ENCODE peak calls at places on chromosomes 16 and 17, in five cellular contexts. One of them, this sample, is unnamed.

GRCh38 chr16:82741073-82741615 is 114.4 kb downstream of the CDH13 start:
- DNase-seq in lung: no peak
- DNase-seq in H1: no peak
- DNase-seq in GM12865: no peak
- DNase-seq in GM12864: no peak
- DNase-seq in this sample: peak; percentile 52

GRCh38 chr16:64969221-64969620 is 152.6 kb downstream of the CDH11 start:
- DNase-seq in lung: no peak
- DNase-seq in H1: no peak
- DNase-seq in GM12865: no peak
- DNase-seq in GM12864: no peak
- DNase-seq in this sample: no peak

GRCh38 chr16:11361751-11362742 is 16.8 kb downstream of the RMI2 start:
- DNase-seq in lung: no peak
- DNase-seq in H1: no peak
- DNase-seq in GM12865: peak; percentile 70
- DNase-seq in GM12864: no peak
- DNase-seq in this sample: no peak

GRCh38 chr17:48544356-48545021 is 420 bp downstream of the HOXB2 start:
- DNase-seq in lung: peak; percentile 74
- DNase-seq in H1: no peak
- DNase-seq in GM12865: no peak
- DNase-seq in GM12864: no peak
- DNase-seq in this sample: no peak

GRCh38 chr17:48239603-48239995 is 132.0 kb downstream of the SNX11 start:
- DNase-seq in lung: no peak
- DNase-seq in H1: no peak
- DNase-seq in GM12865: no peak
- DNase-seq in GM12864: no peak
- DNase-seq in this sample: no peak

GRCh38 chr16:68287276-68288251 is 23.2 kb downstream of the SLC7A6OS start:
- DNase-seq in lung: peak; percentile 53
- DNase-seq in H1: no peak
- DNase-seq in GM12865: no peak
- DNase-seq in GM12864: no peak
- DNase-seq in this sample: peak; percentile 67

GRCh38 chr17:74373838-74374606 is 6.7 kb downstream of the GPR142 start:
- DNase-seq in lung: no peak
- DNase-seq in H1: no peak
- DNase-seq in GM12865: no peak
- DNase-seq in GM12864: no peak
- DNase-seq in this sample: no peak

GRCh38 chr16:6125483-6126259 is 1028.1 kb upstream of the EEF2KMT start:
- DNase-seq in lung: no peak
- DNase-seq in H1: no peak
- DNase-seq in GM12865: no peak
- DNase-seq in GM12864: no peak
- DNase-seq in this sample: peak; percentile 17

GRCh38 chr17:13646411-13646810 is 44.7 kb upstream of the HS3ST3A1 start:
- DNase-seq in lung: no peak
- DNase-seq in H1: no peak
- DNase-seq in GM12865: no peak
- DNase-seq in GM12864: no peak
- DNase-seq in this sample: no peak

GRCh38 chr16:19138601-19139000 is 24.8 kb downstream of the ITPRIPL2 start:
- DNase-seq in lung: peak; percentile 66
- DNase-seq in H1: no peak
- DNase-seq in GM12865: no peak
- DNase-seq in GM12864: no peak
- DNase-seq in this sample: peak; percentile 99

GRCh38 chr16:50449800-50450199 is 81.0 kb upstream of the BRD7 start:
- DNase-seq in lung: no peak
- DNase-seq in H1: no peak
- DNase-seq in GM12865: no peak
- DNase-seq in GM12864: no peak
- DNase-seq in this sample: no peak

GRCh38 chr17:17538417-17539391 is 42.5 kb upstream of the RASD1 start:
- DNase-seq in lung: peak; percentile 51
- DNase-seq in H1: no peak
- DNase-seq in GM12865: no peak
- DNase-seq in GM12864: no peak
- DNase-seq in this sample: peak; percentile 10

GRCh38 chr16:25051446-25052160 is 36.4 kb upstream of the ARHGAP17 start:
- DNase-seq in lung: no peak
- DNase-seq in H1: no peak
- DNase-seq in GM12865: peak; percentile 34
- DNase-seq in GM12864: no peak
- DNase-seq in this sample: peak; percentile 87

GRCh38 chr16:87371261-87371866 is 12.2 kb downstream of the FBXO31 start:
- DNase-seq in lung: no peak
- DNase-seq in H1: no peak
- DNase-seq in GM12865: no peak
- DNase-seq in GM12864: no peak
- DNase-seq in this sample: no peak

GRCh38 chr16:27264151-27264550 is 4.4 kb downstream of the NSMCE1 start:
- DNase-seq in lung: no peak
- DNase-seq in H1: no peak
- DNase-seq in GM12865: no peak
- DNase-seq in GM12864: no peak
- DNase-seq in this sample: peak; percentile 95

GRCh38 chr17:7774037-7774659 is 56.6 kb downstream of the DNAH2 start:
- DNase-seq in lung: peak; percentile 41
- DNase-seq in H1: no peak
- DNase-seq in GM12865: no peak
- DNase-seq in GM12864: no peak
- DNase-seq in this sample: no peak

GRCh38 chr17:15969463-15969862 is 24.5 kb downstream of the ADORA2B start:
- DNase-seq in lung: no peak
- DNase-seq in H1: no peak
- DNase-seq in GM12865: no peak
- DNase-seq in GM12864: no peak
- DNase-seq in this sample: no peak

GRCh38 chr16:24471616-24472015 is 67.8 kb upstream of the RBBP6 start:
- DNase-seq in lung: no peak
- DNase-seq in H1: no peak
- DNase-seq in GM12865: no peak
- DNase-seq in GM12864: no peak
- DNase-seq in this sample: no peak

GRCh38 chr16:8511464-8511863 is 78.8 kb downstream of the TMEM114 start:
- DNase-seq in lung: no peak
- DNase-seq in H1: no peak
- DNase-seq in GM12865: no peak
- DNase-seq in GM12864: no peak
- DNase-seq in this sample: no peak

GRCh38 chr16:19542138-19542821 is 13.2 kb upstream of the VPS35L start:
- DNase-seq in lung: no peak
- DNase-seq in H1: no peak
- DNase-seq in GM12865: no peak
- DNase-seq in GM12864: no peak
- DNase-seq in this sample: peak; percentile 45

GRCh38 chr16:53911506-53911905 is 207.6 kb downstream of the FTO start:
- DNase-seq in lung: no peak
- DNase-seq in H1: no peak
- DNase-seq in GM12865: no peak
- DNase-seq in GM12864: no peak
- DNase-seq in this sample: no peak

GRCh38 chr16:70163596-70163995 is 10.0 kb upstream of the CLEC18C start:
- DNase-seq in lung: peak; percentile 29
- DNase-seq in H1: no peak
- DNase-seq in GM12865: no peak
- DNase-seq in GM12864: no peak
- DNase-seq in this sample: no peak

GRCh38 chr16:89924298-89924924 is 1.3 kb downstream of the TUBB3 start:
- DNase-seq in lung: no peak
- DNase-seq in H1: peak; percentile 84
- DNase-seq in GM12865: peak; percentile 37
- DNase-seq in GM12864: no peak
- DNase-seq in this sample: peak; percentile 44

GRCh38 chr16:65601781-65602180 is 479.9 kb upstream of the CDH11 start:
- DNase-seq in lung: no peak
- DNase-seq in H1: no peak
- DNase-seq in GM12865: no peak
- DNase-seq in GM12864: no peak
- DNase-seq in this sample: no peak

GRCh38 chr17:17001874-17002520 is 30.1 kb upstream of the TNFRSF13B start:
- DNase-seq in lung: peak; percentile 80
- DNase-seq in H1: peak; percentile 94
- DNase-seq in GM12865: peak; percentile 85
- DNase-seq in GM12864: no peak
- DNase-seq in this sample: peak; percentile 72

GRCh38 chr16:16064874-16065384 is 115.5 kb downstream of the ABCC1 start:
- DNase-seq in lung: no peak
- DNase-seq in H1: no peak
- DNase-seq in GM12865: no peak
- DNase-seq in GM12864: no peak
- DNase-seq in this sample: no peak

GRCh38 chr16:1761751-1762150 is 9.6 kb downstream of the NME3 start:
- DNase-seq in lung: no peak
- DNase-seq in H1: no peak
- DNase-seq in GM12865: no peak
- DNase-seq in GM12864: no peak
- DNase-seq in this sample: no peak

GRCh38 chr16:853981-854807 is 53.7 kb upstream of the GNG13 start:
- DNase-seq in lung: no peak
- DNase-seq in H1: no peak
- DNase-seq in GM12865: no peak
- DNase-seq in GM12864: no peak
- DNase-seq in this sample: no peak

GRCh38 chr17:45907720-45908395 is 13.5 kb downstream of the MAPT start:
- DNase-seq in lung: no peak
- DNase-seq in H1: no peak
- DNase-seq in GM12865: no peak
- DNase-seq in GM12864: no peak
- DNase-seq in this sample: no peak

DNA sequence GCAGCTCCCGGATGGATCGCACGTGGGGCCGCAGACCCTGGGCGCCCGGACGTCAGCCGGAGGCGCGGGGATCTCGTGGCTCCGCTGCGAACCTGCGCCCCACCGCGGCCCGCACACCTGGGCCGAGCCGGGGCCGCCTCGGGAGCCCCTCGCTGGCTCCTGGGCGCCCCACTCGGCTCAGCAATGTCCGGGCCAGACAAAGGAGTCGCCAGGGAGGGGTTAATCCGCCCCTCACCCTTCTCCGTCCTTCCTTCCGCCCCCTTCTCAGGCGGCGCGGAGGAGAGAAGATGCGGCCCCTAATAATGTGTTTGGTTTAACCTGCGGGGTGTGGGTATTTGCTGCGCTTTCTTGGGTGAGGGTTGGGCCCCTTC is 47.6 kb upstream of the SLC38A10 start:
- DNase-seq in lung: no peak
- DNase-seq in H1: peak; percentile 69
- DNase-seq in GM12865: no peak
- DNase-seq in GM12864: no peak
- DNase-seq in this sample: peak; percentile 43
- H3K4me3 ChIP-seq in lung: peak overlapping the region; percentile 44
- H3K4me3 ChIP-seq in H1: peak overlapping the region; percentile 84
- H3K4me3 ChIP-seq in GM12865: no peak overlapping the region
- H3K4me3 ChIP-seq in GM12864: no peak overlapping the region
- H3K4me3 ChIP-seq in this sample: peak overlapping the region; percentile 88

DNA sequence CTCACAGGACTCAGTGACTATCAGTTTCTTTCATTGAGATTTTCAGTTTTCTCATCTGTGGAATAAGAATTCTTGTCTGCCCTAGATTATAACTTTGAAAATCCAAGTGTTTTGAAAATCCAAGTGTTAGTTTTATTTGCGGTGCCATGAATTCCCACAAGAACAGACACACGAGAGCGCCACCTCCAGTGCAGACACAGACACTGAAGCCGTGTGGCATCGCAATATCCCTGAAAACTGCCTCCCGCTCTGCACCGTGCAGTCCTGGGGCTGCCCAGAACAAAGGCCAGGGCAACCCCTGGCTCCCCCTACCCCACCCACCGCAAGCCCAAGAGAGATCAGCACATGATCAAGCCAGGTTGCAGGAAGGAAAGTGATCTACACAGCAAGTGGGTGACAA is 229.5 kb upstream of the ASIC2 start:
- DNase-seq in lung: no peak
- DNase-seq in H1: peak; percentile 58
- DNase-seq in GM12865: no peak
- DNase-seq in GM12864: no peak
- DNase-seq in this sample: no peak
- TF ChIP-seq CTCF in lung: no peak
- TF ChIP-seq CTCF in H1: peak; percentile 68
- TF ChIP-seq CTCF in GM12865: no peak
- TF ChIP-seq CTCF in GM12864: peak; percentile 6
- TF ChIP-seq CTCF in this sample: no peak

GRCh38 chr16:14003119-14003570 is 68.0 kb upstream of the MRTFB start:
- DNase-seq in lung: peak; percentile 56
- DNase-seq in H1: peak; percentile 68
- DNase-seq in GM12865: no peak
- DNase-seq in GM12864: no peak
- DNase-seq in this sample: peak; percentile 94
- H3K4me3 ChIP-seq in lung: peak overlapping the region; percentile 10
- H3K4me3 ChIP-seq in H1: peak overlapping the region; percentile 36
- H3K4me3 ChIP-seq in GM12865: no peak overlapping the region
- H3K4me3 ChIP-seq in GM12864: no peak overlapping the region
- H3K4me3 ChIP-seq in this sample: no peak overlapping the region

GRCh38 chr17:59349178-59349577 is 17.7 kb downstream of the YPEL2 start:
- DNase-seq in lung: no peak
- DNase-seq in H1: no peak
- DNase-seq in GM12865: no peak
- DNase-seq in GM12864: no peak
- DNase-seq in this sample: no peak

GRCh38 chr17:59346876-59347407 is 15.5 kb downstream of the YPEL2 start:
- DNase-seq in lung: no peak
- DNase-seq in H1: no peak
- DNase-seq in GM12865: no peak
- DNase-seq in GM12864: no peak
- DNase-seq in this sample: no peak

GRCh38 chr17:59345476-59345875 is 14.0 kb downstream of the YPEL2 start:
- DNase-seq in lung: no peak
- DNase-seq in H1: no peak
- DNase-seq in GM12865: no peak
- DNase-seq in GM12864: no peak
- DNase-seq in this sample: no peak

GRCh38 chr17:59347975-59348391 is 16.5 kb downstream of the YPEL2 start:
- DNase-seq in lung: no peak
- DNase-seq in H1: no peak
- DNase-seq in GM12865: no peak
- DNase-seq in GM12864: no peak
- DNase-seq in this sample: peak; percentile 47

DNA sequence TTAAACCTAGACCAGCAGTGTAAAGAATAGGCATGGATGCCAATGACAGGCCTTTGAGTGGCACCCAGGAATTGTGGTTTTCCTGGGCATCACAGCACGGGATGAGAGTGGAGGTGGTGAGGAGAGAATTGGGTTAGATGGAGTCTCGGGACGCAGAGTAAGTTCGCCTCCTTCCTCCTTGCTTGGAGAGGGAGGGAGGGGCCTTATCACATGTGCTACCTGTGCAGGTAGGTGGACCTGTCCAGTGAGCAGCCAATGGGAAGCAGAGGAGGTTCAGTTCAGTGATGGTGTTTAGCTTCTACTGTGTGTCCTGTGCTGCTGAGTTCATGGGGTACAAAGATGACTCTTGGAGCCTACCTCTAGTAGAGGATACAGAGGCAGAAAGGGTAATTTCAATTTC is 14.9 kb downstream of the YPEL2 start:
- DNase-seq in lung: no peak
- DNase-seq in H1: no peak
- DNase-seq in GM12865: no peak
- DNase-seq in GM12864: no peak
- DNase-seq in this sample: no peak
- TF ChIP-seq CTCF in lung: no peak
- TF ChIP-seq CTCF in H1: no peak
- TF ChIP-seq CTCF in GM12865: no peak
- TF ChIP-seq CTCF in GM12864: no peak
- TF ChIP-seq CTCF in this sample: no peak